ENCODE peak calls at places on chromosomes 5 and 9, in six cellular contexts. N, L, J, F, W and Z are unnamed samples.
A peak's percentile ranks its signal among the peaks of the same experiment; 100 is the strongest.

GRCh38 chr9:94920439-94920951 is 194.0 kb downstream of the AOPEP start:
- DNase-seq in N (peak; percentile 63), L (peak; percentile 35), J (peak; percentile 52), F (peak; percentile 62), W (no peak), Z (peak; percentile 49)

GRCh38 chr5:153562189-153562588 is 71.7 kb downstream of the GRIA1 start:
- DNase-seq in N (peak; percentile 57), L (no peak), J (no peak), F (no peak), W (no peak), Z (no peak)

GRCh38 chr5:104628906-104629305 is 1066.3 kb upstream of the NUDT12 start:
- DNase-seq in N (no peak), L (no peak), J (no peak), F (no peak), W (no peak), Z (no peak)

GRCh38 chr9:133712221-133713100 is 25.7 kb downstream of the SARDH start:
- DNase-seq in N (no peak), L (no peak), J (peak; percentile 2), F (peak; percentile 16), W (no peak), Z (no peak)

GRCh38 chr5:121870489-121870888 is 18.8 kb downstream of the FTMT start:
- DNase-seq in N (peak; percentile 1), L (no peak), J (no peak), F (no peak), W (no peak), Z (no peak)

GRCh38 chr9:90064248-90064647 is 459.4 kb downstream of the GADD45G start:
- DNase-seq in N (no peak), L (no peak), J (peak; percentile 72), F (no peak), W (no peak), Z (no peak)

GRCh38 chr9:94212091-94212490 is 47.0 kb upstream of the ZNF169 start:
- DNase-seq in N (peak; percentile 74), L (no peak), J (no peak), F (no peak), W (no peak), Z (no peak)

GRCh38 chr9:126151671-126152050 is 175.0 kb upstream of the MVB12B start:
- DNase-seq in N (no peak), L (peak; percentile 13), J (no peak), F (no peak), W (no peak), Z (no peak)

GRCh38 chr9:133948571-133949485 is 43.3 kb downstream of the VAV2 start:
- DNase-seq in N (peak; percentile 17), L (no peak), J (peak; percentile 9), F (no peak), W (no peak), Z (no peak)

GRCh38 chr5:152688561-152689274 is 283.6 kb upstream of the NMUR2 start:
- DNase-seq in N (peak; percentile 11), L (no peak), J (peak; percentile 40), F (no peak), W (no peak), Z (no peak)

GRCh38 chr9:126617003-126617739 is 3.4 kb downstream of the LMX1B start:
- DNase-seq in N (no peak), L (no peak), J (no peak), F (no peak), W (no peak), Z (no peak)

GRCh38 chr5:42994285-42995151 is 45.6 kb downstream of the ANXA2R start:
- DNase-seq in N (peak; percentile 93), L (peak; percentile 93), J (peak; percentile 91), F (peak; percentile 88), W (peak; percentile 92), Z (peak; percentile 81)

GRCh38 chr9:32344551-32345182 is 39.8 kb upstream of the ACO1 start:
- DNase-seq in N (peak; percentile 11), L (no peak), J (no peak), F (no peak), W (no peak), Z (no peak)

GRCh38 chr9:95139121-95139520 is 178.4 kb downstream of the FANCC start:
- DNase-seq in N (no peak), L (no peak), J (no peak), F (no peak), W (no peak), Z (no peak)

GRCh38 chr5:67238191-67238590 is 41.6 kb upstream of the CD180 start:
- DNase-seq in N (peak; percentile 13), L (no peak), J (no peak), F (no peak), W (no peak), Z (no peak)

GRCh38 chr5:103562084-103562452 is 521 bp downstream of the NUDT12 start:
- DNase-seq in N (no peak), L (peak; percentile 19), J (peak; percentile 17), F (no peak), W (no peak), Z (no peak)

GRCh38 chr5:7010578-7010977 is 297.3 kb downstream of the TENT4A start:
- DNase-seq in N (no peak), L (no peak), J (no peak), F (no peak), W (no peak), Z (no peak)

GRCh38 chr9:131111186-131111853 is 14.1 kb upstream of the NUP214 start:
- DNase-seq in N (no peak), L (no peak), J (peak; percentile 1), F (no peak), W (no peak), Z (no peak)

GRCh38 chr5:152689275-152689711 is 284.2 kb upstream of the NMUR2 start:
- DNase-seq in N (no peak), L (no peak), J (no peak), F (no peak), W (no peak), Z (no peak)

GRCh38 chr9:93612796-93613154 is 36.4 kb downstream of the PHF2 start:
- DNase-seq in N (no peak), L (no peak), J (no peak), F (peak; percentile 2), W (no peak), Z (no peak)

GRCh38 chr5:31357038-31357437 is 163.6 kb downstream of the CDH6 start:
- DNase-seq in N (no peak), L (no peak), J (no peak), F (no peak), W (no peak), Z (no peak)

GRCh38 chr5:155316310-155316709 is 302.8 kb downstream of the KIF4B start:
- DNase-seq in N (no peak), L (no peak), J (no peak), F (no peak), W (no peak), Z (no peak)

GRCh38 chr5:36733183-36733582 is 126.8 kb downstream of the SLC1A3 start:
- DNase-seq in N (no peak), L (no peak), J (no peak), F (no peak), W (no peak), Z (no peak)

GRCh38 chr9:96818535-96818934 is 35.8 kb downstream of the ZNF782 start:
- DNase-seq in N (no peak), L (no peak), J (no peak), F (no peak), W (no peak), Z (no peak)

GRCh38 chr9:114552716-114553115 is 34.9 kb upstream of the ATP6V1G1 start:
- DNase-seq in N (peak; percentile 6), L (no peak), J (no peak), F (no peak), W (no peak), Z (no peak)

GRCh38 chr9:98135938-98136337 is 16.9 kb upstream of the TRIM14 start:
- DNase-seq in N (no peak), L (no peak), J (no peak), F (no peak), W (no peak), Z (no peak)

GRCh38 chr5:40984884-40985283 is 75.6 kb downstream of the C7 start:
- DNase-seq in N (peak; percentile 95), L (no peak), J (no peak), F (no peak), W (no peak), Z (no peak)

GRCh38 chr5:141872496-141873356 is 5.5 kb downstream of the PCDH1 start:
- DNase-seq in N (no peak), L (peak; percentile 2), J (no peak), F (no peak), W (no peak), Z (no peak)

DNA sequence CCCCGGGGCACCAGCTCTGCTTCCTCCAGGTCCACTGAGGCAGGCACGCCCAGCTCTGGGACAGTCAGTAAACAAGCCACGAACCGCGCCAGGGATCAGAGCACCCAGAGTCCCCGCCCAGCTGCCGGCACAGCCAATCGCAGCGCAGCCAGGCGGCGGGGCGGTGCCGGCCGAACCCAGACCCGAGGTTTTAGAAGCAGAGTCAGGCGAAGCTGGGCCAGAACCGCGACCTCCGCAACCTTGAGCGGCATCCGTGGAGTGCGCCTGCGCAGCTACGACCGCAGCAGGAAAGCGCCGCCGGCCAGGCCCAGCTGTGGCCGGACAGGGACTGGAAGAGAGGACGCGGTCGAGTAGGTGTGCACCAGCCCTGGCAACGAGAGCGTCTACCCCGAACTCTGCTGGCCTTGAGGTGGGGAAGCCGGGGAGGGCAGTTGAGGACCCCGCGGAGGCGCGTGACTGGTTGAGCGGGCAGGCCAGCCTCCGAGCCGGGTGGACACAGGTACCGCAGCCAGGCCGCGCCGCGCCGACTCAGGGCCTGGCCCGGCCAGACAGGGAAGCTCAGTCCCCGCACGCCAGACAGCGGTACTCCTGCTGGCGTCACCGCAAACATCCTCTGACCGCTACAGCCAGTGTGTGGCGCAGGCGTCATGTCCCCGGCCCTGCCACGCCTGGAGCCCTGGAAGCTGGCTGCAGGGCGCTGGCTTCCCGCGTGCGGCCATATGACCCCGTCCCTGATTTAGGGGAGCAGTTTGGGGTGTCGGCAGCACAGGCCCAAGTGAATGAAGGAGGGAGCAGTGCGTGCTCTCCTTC is at the start of gene CTSL:
- DNase-seq in N (peak; percentile 76), L (peak; percentile 97), J (peak; percentile 98), F (peak; percentile 96), W (peak; percentile 95), Z (peak; percentile 95)
- TF ChIP-seq POLR2A in N (peak; percentile 91), L (peak; percentile 7), J (peak; percentile 96), F (peak; percentile 68), W (peak; percentile 94), Z (peak; percentile 81)

GRCh38 chr5:163079618-163080017 is 357.8 kb upstream of the CCNG1 start:
- DNase-seq in N (no peak), L (no peak), J (no peak), F (no peak), W (no peak), Z (no peak)
- TF ChIP-seq CTCF in N (no peak), L (no peak), J (no peak), F (no peak), W (no peak), Z (no peak)

GRCh38 chr9:136226680-136227410 is 18.8 kb downstream of the QSOX2 start:
- DNase-seq in N (no peak), L (no peak), J (no peak), F (no peak), W (no peak), Z (no peak)
- H3K4me1 ChIP-seq in N (peaks cover 6% of the 10 kb centered on the region), L (no peaks in the 10 kb centered on the region), J (no peaks in the 10 kb centered on the region), F (peaks cover 4% of the 10 kb centered on the region), W (no peaks in the 10 kb centered on the region), Z (no peaks in the 10 kb centered on the region)

DNA sequence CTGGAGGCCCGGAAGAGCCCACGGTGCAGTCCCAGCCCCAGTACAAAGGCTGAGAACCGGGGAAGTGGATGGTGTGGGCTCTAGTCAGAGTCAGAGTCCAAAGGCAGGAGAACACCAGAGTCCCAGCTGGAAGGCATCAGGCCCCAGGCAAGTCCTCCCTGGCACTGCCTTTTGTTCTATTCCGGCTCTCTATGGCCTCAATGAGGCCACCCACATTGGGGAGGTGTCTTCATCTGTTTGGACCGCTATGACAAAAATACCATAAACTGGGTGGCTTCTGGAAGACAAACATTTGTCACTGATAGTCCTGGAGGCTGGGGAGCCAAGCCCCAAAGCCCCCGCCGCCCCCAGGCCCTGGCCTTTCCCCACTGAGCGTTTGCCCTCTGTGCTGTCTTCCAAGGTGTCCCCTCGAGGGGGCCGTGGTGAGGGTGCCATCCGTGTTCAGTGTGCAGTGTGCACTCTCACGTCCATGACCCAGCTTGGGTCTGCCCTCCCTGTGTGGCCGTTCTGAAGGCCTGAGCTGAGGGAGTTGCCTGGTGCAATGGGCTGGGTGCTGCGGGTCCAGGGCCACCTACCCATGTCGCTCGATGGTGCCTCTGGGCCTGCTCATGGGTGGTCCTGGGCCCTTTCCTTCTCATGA is 99.1 kb upstream of the PPP1R26 start:
- DNase-seq in N (no peak), L (no peak), J (no peak), F (no peak), W (no peak), Z (no peak)
- TF ChIP-seq POLR2A in N (no peak), L (no peak), J (no peak), F (no peak), W (no peak), Z (no peak)